ENCODE peak calls at places on chromosomes 7 and 10, in seven cellular contexts. N, F, D, A, S, U and W are unnamed samples.

GRCh38 chr7:34091330-34091917 is 186.1 kb downstream of the BMPER start:
- DNase-seq in F (peak), U (no peak), D (no peak), N (no peak), S (peak), A (peak), W (peak)

GRCh38 chr7:127792528-127793342 is 140.7 kb downstream of the SND1 start:
- DNase-seq in A (no peak), S (peak), N (no peak), U (no peak), D (no peak), F (no peak), W (no peak)

GRCh38 chr7:119783799-119784198 is 489.2 kb upstream of the KCND2 start:
- DNase-seq in N (no peak), U (no peak), A (peak), F (no peak), S (no peak), D (peak), W (peak)

GRCh38 chr7:7557252-7557651 is 9.4 kb upstream of the MIOS start:
- DNase-seq in D (no peak), F (no peak), S (no peak), A (no peak), N (no peak), U (no peak), W (no peak)

GRCh38 chr10:114613237-114613979 is 44.7 kb downstream of the ABLIM1 start:
- DNase-seq in D (no peak), F (no peak), S (no peak), N (no peak), A (no peak), U (no peak), W (no peak)

GRCh38 chr10:67297637-67298181 is 371.9 kb downstream of the LRRTM3 start:
- DNase-seq in A (no peak), N (no peak), U (no peak), D (no peak), F (no peak), S (no peak), W (no peak)

GRCh38 chr7:87083865-87084519 is 24.5 kb upstream of the ELAPOR2 start:
- DNase-seq in S (no peak), D (no peak), N (no peak), F (no peak), U (no peak), A (peak), W (no peak)

GRCh38 chr10:97020452-97021400 is 165.0 kb downstream of the SLIT1 start:
- DNase-seq in F (no peak), A (no peak), D (peak), S (peak), N (no peak), U (peak), W (peak)

GRCh38 chr7:18590744-18591340 is 95.3 kb downstream of the HDAC9 start:
- DNase-seq in F (no peak), A (peak), S (peak), D (no peak), N (no peak), U (no peak), W (no peak)

GRCh38 chr7:103011650-103012049 is 62.9 kb downstream of the FBXL13 start:
- DNase-seq in F (no peak), A (peak), N (no peak), U (no peak), D (no peak), S (no peak), W (no peak)

GRCh38 chr10:27503498-27504006 is 552 bp upstream of the RAB18 start:
- DNase-seq in A (no peak), U (no peak), N (no peak), S (no peak), F (no peak), D (no peak), W (no peak)

GRCh38 chr10:17250736-17251135 is 22.7 kb downstream of the VIM start:
- DNase-seq in F (no peak), A (no peak), D (no peak), S (no peak), N (no peak), U (no peak), W (no peak)

GRCh38 chr10:60901561-60902235 is 42.3 kb downstream of the RHOBTB1 start:
- DNase-seq in S (no peak), A (no peak), F (no peak), D (peak), U (peak), N (peak), W (no peak)

GRCh38 chr10:117092386-117092785 is 45.7 kb downstream of the VAX1 start:
- DNase-seq in F (no peak), D (no peak), S (no peak), U (no peak), N (no peak), A (no peak), W (no peak)

GRCh38 chr10:22317771-22318565 is 1.8 kb downstream of the COMMD3 start:
- DNase-seq in S (peak), U (no peak), A (no peak), F (no peak), N (no peak), D (no peak), W (no peak)

GRCh38 chr10:100969175-100970075 is at the start of gene SEMA4G:
- DNase-seq in F (no peak), A (peak), D (no peak), U (peak), S (peak), N (no peak), W (peak)

GRCh38 chr10:48788551-48788950 is 103.9 kb downstream of the WDFY4 start:
- DNase-seq in F (no peak), N (no peak), U (no peak), S (no peak), D (no peak), A (no peak), W (no peak)

GRCh38 chr7:98123073-98123696 is 16.5 kb downstream of the LMTK2 start:
- DNase-seq in S (no peak), F (no peak), U (no peak), N (no peak), D (no peak), A (no peak), W (no peak)

GRCh38 chr7:98116656-98117461 is 10.2 kb downstream of the LMTK2 start:
- DNase-seq in F (peak), S (no peak), N (no peak), A (peak), U (no peak), D (no peak), W (peak)

GRCh38 chr7:98119257-98119918 is 12.7 kb downstream of the LMTK2 start:
- DNase-seq in F (peak), N (no peak), A (peak), S (no peak), U (no peak), D (no peak), W (peak)

GRCh38 chr7:98115746-98116525 is 9.3 kb downstream of the LMTK2 start:
- DNase-seq in S (no peak), U (no peak), N (no peak), A (no peak), F (no peak), D (no peak), W (no peak)

DNA sequence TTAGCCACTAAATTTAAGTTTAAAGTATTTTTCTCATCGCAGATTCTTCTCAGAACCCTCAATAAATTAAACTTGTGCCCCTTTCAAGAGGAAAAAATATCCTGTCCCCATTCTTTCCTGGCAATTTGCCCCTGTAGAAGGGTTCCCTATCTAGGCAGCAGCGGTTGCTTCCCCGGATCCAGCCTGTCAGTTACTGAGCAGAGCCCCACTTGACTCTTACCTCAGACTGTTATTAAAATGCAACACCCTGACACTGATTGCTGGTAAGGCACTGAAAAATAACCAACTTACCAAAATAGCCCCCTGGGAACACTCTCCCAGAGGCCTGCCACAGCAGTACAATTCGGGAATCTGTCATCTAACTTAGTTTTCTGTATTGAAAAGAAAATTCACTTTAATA is 13.9 kb downstream of the LMTK2 start:
- DNase-seq in N (no peak), F (no peak), S (no peak), U (no peak), D (peak), A (no peak), W (no peak)
- H3K27ac ChIP-seq in N (no peak), F (no peak), S (no peak), U (no peak), D (peak), A (peak), W (no peak)

GRCh38 chr7:521221-522070 is 1.8 kb upstream of the PDGFA start:
- DNase-seq in A (peak), S (peak), N (peak), D (peak), F (no peak), U (no peak), W (peak)
- H3K4me3 ChIP-seq in A (peak), S (peak), N (peak), D (peak), F (no peak), U (peak), W (peak)

GRCh38 chr7:138475377-138475776 is 15.3 kb downstream of the TRIM24 start:
- DNase-seq in S (no peak), A (no peak), D (no peak), N (no peak), F (no peak), U (no peak), W (no peak)

GRCh38 chr7:138477081-138477578 is 17.1 kb downstream of the TRIM24 start:
- DNase-seq in D (no peak), F (no peak), N (no peak), U (no peak), S (no peak), A (no peak), W (no peak)

GRCh38 chr7:138470586-138471157 is 10.6 kb downstream of the TRIM24 start:
- DNase-seq in D (no peak), F (no peak), S (no peak), A (no peak), N (no peak), U (no peak), W (no peak)

GRCh38 chr7:138468244-138469123 is 8.4 kb downstream of the TRIM24 start:
- DNase-seq in S (no peak), A (peak), N (no peak), D (peak), U (no peak), F (peak), W (no peak)

DNA sequence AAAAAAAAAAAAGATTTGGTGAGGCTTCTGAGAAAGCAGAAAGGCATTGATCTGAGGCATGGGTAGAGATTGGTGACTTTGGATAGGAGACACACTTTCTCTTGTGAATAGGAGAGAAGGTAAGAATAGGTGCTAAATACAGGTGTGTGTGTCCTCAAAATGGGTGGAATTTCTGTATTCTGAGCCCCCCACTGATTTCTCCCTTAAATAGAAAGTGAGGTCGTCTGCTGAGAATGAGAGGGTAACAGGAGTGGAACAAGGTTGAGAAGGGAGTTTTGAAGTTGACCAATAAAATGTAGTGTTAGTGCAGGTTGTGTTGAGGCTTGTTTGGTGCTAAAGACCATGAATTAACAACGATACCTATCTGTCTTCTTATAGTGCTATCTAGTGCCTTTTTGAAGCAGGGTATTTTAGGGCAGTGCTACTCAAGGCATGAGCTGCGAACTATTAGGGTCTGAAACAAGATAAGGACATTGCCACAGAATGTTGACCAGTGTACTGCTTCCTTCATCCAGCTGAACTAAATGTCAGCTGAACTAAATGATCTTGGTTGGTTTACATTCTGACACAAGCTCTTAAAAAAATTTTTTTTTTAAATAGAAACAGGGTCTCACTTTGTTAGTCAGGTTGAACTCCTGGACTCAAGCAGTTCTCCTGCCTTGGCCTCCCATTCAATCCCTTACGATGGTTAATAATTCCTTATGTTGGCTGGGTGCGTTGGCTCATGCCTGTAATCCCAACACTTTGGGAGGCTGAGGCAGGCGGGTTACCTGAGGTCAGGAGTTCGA is 12.4 kb downstream of the TRIM24 start:
- DNase-seq in U (no peak), A (no peak), N (no peak), F (no peak), D (no peak), S (no peak), W (no peak)
- TF ChIP-seq CTCF in U (no peak), A (no peak), N (no peak), F (no peak), D (no peak), S (no peak), W (no peak)

GRCh38 chr7:102000123-102000522 is 182.7 kb downstream of the CUX1 start:
- DNase-seq in A (no peak), D (no peak), N (no peak), U (no peak), S (no peak), F (no peak), W (no peak)

GRCh38 chr7:101999420-101999819 is 182.0 kb downstream of the CUX1 start:
- DNase-seq in N (no peak), A (no peak), D (no peak), U (no peak), F (no peak), S (no peak), W (no peak)

GRCh38 chr7:101998904-101999236 is 181.4 kb downstream of the CUX1 start:
- DNase-seq in D (no peak), U (peak), F (no peak), S (peak), A (no peak), N (no peak), W (no peak)

GRCh38 chr7:101996876-101997275 is 179.4 kb downstream of the CUX1 start:
- DNase-seq in D (no peak), S (no peak), N (no peak), F (no peak), U (peak), A (no peak), W (no peak)

DNA sequence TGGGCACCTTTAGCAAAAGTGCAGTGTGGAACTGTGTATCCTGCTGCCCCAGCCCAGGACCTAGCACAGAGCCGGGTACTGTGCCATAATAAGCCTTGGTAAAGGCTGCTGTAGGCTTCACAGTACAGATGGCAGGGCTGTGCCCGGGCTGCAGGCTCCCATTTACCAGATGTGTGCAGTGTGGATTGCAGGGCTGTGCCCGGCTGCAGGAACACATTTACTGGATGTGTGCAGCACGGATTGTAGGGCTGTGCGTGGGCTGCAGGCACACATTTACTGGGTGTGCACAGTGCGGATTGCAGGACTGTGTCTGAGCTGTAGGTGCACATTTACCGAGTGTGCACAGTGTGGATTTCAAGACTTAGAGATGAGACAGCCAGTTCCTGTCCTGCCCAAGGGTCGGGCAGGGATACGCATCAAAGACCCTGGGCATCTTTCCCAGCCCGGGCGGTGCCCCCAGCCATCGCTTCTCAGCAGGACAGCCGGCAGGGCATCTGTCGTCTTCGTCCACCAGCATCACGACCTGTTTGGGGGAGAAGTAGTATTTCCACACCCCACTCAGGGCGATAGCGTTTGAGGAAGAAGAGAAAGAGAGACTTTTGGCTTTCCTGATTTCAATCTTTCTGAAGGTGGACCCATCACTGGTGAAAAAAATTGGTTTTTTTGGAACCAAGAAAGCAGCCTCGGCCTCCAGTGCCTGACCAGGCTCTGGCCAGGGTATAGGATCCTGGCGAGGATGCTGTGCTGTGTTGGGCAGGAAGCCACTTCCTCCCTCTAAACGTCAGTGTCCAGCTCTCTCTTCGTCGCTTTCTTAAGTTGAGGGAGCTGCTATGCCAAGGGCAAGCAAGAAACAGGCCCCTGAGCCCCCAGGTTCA is 180.8 kb downstream of the CUX1 start:
- DNase-seq in N (no peak), A (no peak), D (no peak), F (no peak), U (peak), S (no peak), W (no peak)
- H3K27ac ChIP-seq in N (no peak), A (no peak), D (no peak), F (no peak), U (no peak), S (no peak), W (no peak)

DNA sequence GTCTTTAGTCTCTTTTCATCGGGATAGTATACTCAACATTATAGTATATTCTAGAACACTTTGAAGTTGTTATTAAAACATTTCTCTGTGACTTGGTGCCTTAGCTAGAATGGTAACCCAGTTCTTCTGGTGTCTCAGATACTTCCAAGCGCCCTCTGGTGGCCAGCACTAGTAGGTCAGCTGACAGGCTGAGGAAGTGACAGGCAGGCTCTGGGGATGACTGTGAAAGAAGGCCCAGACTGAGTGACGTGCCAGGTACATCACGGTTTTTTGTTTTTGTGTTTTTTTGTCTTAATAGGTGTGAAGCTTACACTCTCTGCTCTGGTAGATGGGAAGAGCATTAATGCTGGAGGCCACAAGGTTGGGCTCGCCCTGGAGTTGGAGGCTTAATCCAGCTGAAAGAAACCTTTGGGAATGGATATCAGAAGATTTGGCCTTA is 5.1 kb downstream of the COMTD1 start:
- DNase-seq in D (peak), A (peak), U (peak), S (peak), N (peak), F (peak), W (peak)
- H3K4me3 ChIP-seq in D (no peak), A (no peak), U (no peak), S (no peak), N (no peak), F (no peak), W (no peak)

GRCh38 chr7:82049442-82049841 is 279.6 kb upstream of the HGF start:
- DNase-seq in U (no peak), N (no peak), F (no peak), S (no peak), A (peak), D (peak), W (peak)

GRCh38 chr7:82050134-82050533 is 280.3 kb upstream of the HGF start:
- DNase-seq in N (no peak), A (peak), D (peak), U (no peak), S (no peak), F (peak), W (peak)

GRCh38 chr7:82039621-82040020 is 269.8 kb upstream of the HGF start:
- DNase-seq in A (peak), F (no peak), N (no peak), S (no peak), U (no peak), D (no peak), W (no peak)

GRCh38 chr7:82044497-82045080 is 274.7 kb upstream of the HGF start:
- DNase-seq in U (no peak), F (no peak), S (peak), A (peak), D (peak), N (peak), W (peak)
- TF ChIP-seq CTCF in U (peak), F (peak), S (peak), A (peak), D (peak), N (peak), W (peak)

GRCh38 chr7:108408294-108409004 is 47.8 kb downstream of the NRCAM start:
- DNase-seq in A (no peak), U (no peak), S (peak), N (no peak), D (no peak), F (no peak), W (no peak)
- H3K27ac ChIP-seq in A (no peak), U (no peak), S (no peak), N (no peak), D (no peak), F (no peak), W (no peak)

GRCh38 chr7:140231779-140232491 is 55.2 kb upstream of the KDM7A start:
- DNase-seq in S (no peak), U (no peak), N (no peak), A (no peak), D (no peak), F (no peak), W (no peak)
- H3K4me3 ChIP-seq in S (peak), U (peak), N (peak), A (peak), D (peak), F (no peak), W (no peak)

DNA sequence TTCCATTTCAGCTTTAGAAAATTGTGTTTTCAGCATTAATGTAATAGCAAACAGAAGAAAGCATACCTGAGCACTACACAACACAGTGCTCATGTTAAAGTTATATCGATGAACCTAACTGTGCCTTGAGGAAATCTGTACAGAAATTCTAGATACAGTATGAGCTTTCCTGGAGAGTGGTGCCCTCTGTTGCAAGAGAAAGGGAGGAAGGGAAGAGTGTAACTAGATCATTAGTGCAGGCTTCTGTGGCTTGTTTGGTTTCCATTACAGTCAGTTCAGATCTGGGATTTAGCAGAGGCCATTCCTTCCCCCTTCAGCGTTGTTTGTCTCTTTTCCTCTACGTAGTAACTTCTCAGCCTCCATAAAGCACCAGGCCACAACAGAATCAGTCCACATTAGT is 139.7 kb downstream of the HTR7 start:
- DNase-seq in F (no peak), D (no peak), U (no peak), S (no peak), N (no peak), A (peak), W (peak)
- TF ChIP-seq CTCF in F (no peak), D (no peak), U (no peak), S (peak), N (peak), A (peak), W (peak)